ENCODE peak calls at places on chromosomes 1 and 21, in six cellular contexts. One of them, this sample, is unnamed.

GRCh38 chr1:54543729-54544496 is 4.1 kb upstream of the ACOT11 start:
- DNase-seq in H1: no peak
- DNase-seq in GM12892: no peak
- DNase-seq in K562: no peak
- DNase-seq in HepG2: no peak
- DNase-seq in SK-N-SH: peak; percentile 78
- DNase-seq in this sample: no peak

GRCh38 chr1:104797982-104798381 is 1048.3 kb downstream of the AMY1C start:
- DNase-seq in H1: no peak
- DNase-seq in GM12892: no peak
- DNase-seq in K562: no peak
- DNase-seq in HepG2: no peak
- DNase-seq in SK-N-SH: no peak
- DNase-seq in this sample: no peak

GRCh38 chr1:145963218-145964019 is 956 bp downstream of the ANKRD34A start:
- DNase-seq in H1: no peak
- DNase-seq in GM12892: no peak
- DNase-seq in K562: no peak
- DNase-seq in HepG2: no peak
- DNase-seq in SK-N-SH: no peak
- DNase-seq in this sample: no peak

GRCh38 chr1:233543338-233544255 is 70.3 kb upstream of the KCNK1 start:
- DNase-seq in H1: no peak
- DNase-seq in GM12892: no peak
- DNase-seq in K562: peak; percentile 55
- DNase-seq in HepG2: peak; percentile 2
- DNase-seq in SK-N-SH: no peak
- DNase-seq in this sample: no peak

GRCh38 chr1:117171900-117172501 is 38.7 kb downstream of the VTCN1 start:
- DNase-seq in H1: no peak
- DNase-seq in GM12892: no peak
- DNase-seq in K562: no peak
- DNase-seq in HepG2: peak; percentile 67
- DNase-seq in SK-N-SH: no peak
- DNase-seq in this sample: no peak

GRCh38 chr1:160127865-160128523 is 12.4 kb downstream of the ATP1A2 start:
- DNase-seq in H1: no peak
- DNase-seq in GM12892: no peak
- DNase-seq in K562: no peak
- DNase-seq in HepG2: peak; percentile 12
- DNase-seq in SK-N-SH: no peak
- DNase-seq in this sample: no peak

GRCh38 chr1:201157949-201158348 is 3.7 kb upstream of the TMEM9 start:
- DNase-seq in H1: no peak
- DNase-seq in GM12892: no peak
- DNase-seq in K562: no peak
- DNase-seq in HepG2: no peak
- DNase-seq in SK-N-SH: no peak
- DNase-seq in this sample: no peak

GRCh38 chr1:173052681-173053196 is 2.0 kb upstream of the TNFSF18 start:
- DNase-seq in H1: no peak
- DNase-seq in GM12892: no peak
- DNase-seq in K562: no peak
- DNase-seq in HepG2: no peak
- DNase-seq in SK-N-SH: no peak
- DNase-seq in this sample: no peak

GRCh38 chr1:178344513-178345077 is 152.2 kb downstream of the CLEC20A start:
- DNase-seq in H1: no peak
- DNase-seq in GM12892: no peak
- DNase-seq in K562: no peak
- DNase-seq in HepG2: peak; percentile 36
- DNase-seq in SK-N-SH: peak; percentile 8
- DNase-seq in this sample: no peak

GRCh38 chr1:26158271-26159112 is at the start of gene FAM110D:
- DNase-seq in H1: no peak
- DNase-seq in GM12892: no peak
- DNase-seq in K562: no peak
- DNase-seq in HepG2: no peak
- DNase-seq in SK-N-SH: no peak
- DNase-seq in this sample: no peak

GRCh38 chr1:8200317-8201115 is 117.4 kb upstream of the SLC45A1 start:
- DNase-seq in H1: no peak
- DNase-seq in GM12892: no peak
- DNase-seq in K562: no peak
- DNase-seq in HepG2: peak; percentile 80
- DNase-seq in SK-N-SH: no peak
- DNase-seq in this sample: no peak

GRCh38 chr1:5979536-5980313 is 12.5 kb downstream of the NPHP4 start:
- DNase-seq in H1: no peak
- DNase-seq in GM12892: no peak
- DNase-seq in K562: no peak
- DNase-seq in HepG2: no peak
- DNase-seq in SK-N-SH: no peak
- DNase-seq in this sample: no peak

GRCh38 chr21:32256873-32257620 is 21.8 kb downstream of the MIS18A start:
- DNase-seq in H1: no peak
- DNase-seq in GM12892: no peak
- DNase-seq in K562: no peak
- DNase-seq in HepG2: no peak
- DNase-seq in SK-N-SH: peak; percentile 85
- DNase-seq in this sample: no peak

GRCh38 chr21:46477765-46478164 is 19.1 kb downstream of the DIP2A start:
- DNase-seq in H1: no peak
- DNase-seq in GM12892: no peak
- DNase-seq in K562: no peak
- DNase-seq in HepG2: no peak
- DNase-seq in SK-N-SH: no peak
- DNase-seq in this sample: no peak

GRCh38 chr1:19405761-19406481 is 79.4 kb downstream of the CAPZB start:
- DNase-seq in H1: no peak
- DNase-seq in GM12892: no peak
- DNase-seq in K562: no peak
- DNase-seq in HepG2: no peak
- DNase-seq in SK-N-SH: peak; percentile 72
- DNase-seq in this sample: no peak

GRCh38 chr1:157040802-157041201 is 4.7 kb downstream of the ARHGEF11 start:
- DNase-seq in H1: no peak
- DNase-seq in GM12892: no peak
- DNase-seq in K562: no peak
- DNase-seq in HepG2: no peak
- DNase-seq in SK-N-SH: no peak
- DNase-seq in this sample: no peak

GRCh38 chr1:219420913-219421312 is 192.0 kb downstream of the ZC3H11B start:
- DNase-seq in H1: no peak
- DNase-seq in GM12892: no peak
- DNase-seq in K562: no peak
- DNase-seq in HepG2: no peak
- DNase-seq in SK-N-SH: no peak
- DNase-seq in this sample: no peak

GRCh38 chr1:99969260-99969728 is 502 bp upstream of the SLC35A3 start:
- DNase-seq in H1: no peak
- DNase-seq in GM12892: no peak
- DNase-seq in K562: peak; percentile 16
- DNase-seq in HepG2: no peak
- DNase-seq in SK-N-SH: no peak
- DNase-seq in this sample: peak; percentile 9

GRCh38 chr1:159866066-159866465 is 3.6 kb upstream of the VSIG8 start:
- DNase-seq in H1: no peak
- DNase-seq in GM12892: no peak
- DNase-seq in K562: no peak
- DNase-seq in HepG2: no peak
- DNase-seq in SK-N-SH: no peak
- DNase-seq in this sample: no peak

GRCh38 chr1:205733438-205734175 is 16.4 kb downstream of the NUCKS1 start:
- DNase-seq in H1: no peak
- DNase-seq in GM12892: no peak
- DNase-seq in K562: no peak
- DNase-seq in HepG2: no peak
- DNase-seq in SK-N-SH: no peak
- DNase-seq in this sample: no peak

GRCh38 chr1:221157026-221157761 is 278.0 kb downstream of the HLX start:
- DNase-seq in H1: no peak
- DNase-seq in GM12892: no peak
- DNase-seq in K562: no peak
- DNase-seq in HepG2: no peak
- DNase-seq in SK-N-SH: no peak
- DNase-seq in this sample: no peak

GRCh38 chr21:28953247-28953646 is 39.4 kb downstream of the LTN1 start:
- DNase-seq in H1: no peak
- DNase-seq in GM12892: no peak
- DNase-seq in K562: no peak
- DNase-seq in HepG2: no peak
- DNase-seq in SK-N-SH: no peak
- DNase-seq in this sample: no peak

GRCh38 chr1:232404227-232404626 is 225.7 kb downstream of the SIPA1L2 start:
- DNase-seq in H1: no peak
- DNase-seq in GM12892: no peak
- DNase-seq in K562: no peak
- DNase-seq in HepG2: no peak
- DNase-seq in SK-N-SH: no peak
- DNase-seq in this sample: no peak

GRCh38 chr1:152942161-152942560 is 4.8 kb upstream of the SPRR5 start:
- DNase-seq in H1: no peak
- DNase-seq in GM12892: no peak
- DNase-seq in K562: no peak
- DNase-seq in HepG2: no peak
- DNase-seq in SK-N-SH: no peak
- DNase-seq in this sample: no peak

GRCh38 chr1:108016451-108016920 is 51.5 kb upstream of the VAV3 start:
- DNase-seq in H1: no peak
- DNase-seq in GM12892: no peak
- DNase-seq in K562: peak; percentile 57
- DNase-seq in HepG2: no peak
- DNase-seq in SK-N-SH: peak; percentile 38
- DNase-seq in this sample: no peak

GRCh38 chr1:77832889-77833288 is 53.4 kb downstream of the MIGA1 start:
- DNase-seq in H1: no peak
- DNase-seq in GM12892: no peak
- DNase-seq in K562: no peak
- DNase-seq in HepG2: no peak
- DNase-seq in SK-N-SH: no peak
- DNase-seq in this sample: no peak

GRCh38 chr1:77833521-77834100 is 54.2 kb downstream of the MIGA1 start:
- DNase-seq in H1: no peak
- DNase-seq in GM12892: no peak
- DNase-seq in K562: no peak
- DNase-seq in HepG2: no peak
- DNase-seq in SK-N-SH: no peak
- DNase-seq in this sample: no peak

GRCh38 chr1:77831566-77831965 is 52.1 kb downstream of the MIGA1 start:
- DNase-seq in H1: no peak
- DNase-seq in GM12892: no peak
- DNase-seq in K562: no peak
- DNase-seq in HepG2: no peak
- DNase-seq in SK-N-SH: no peak
- DNase-seq in this sample: no peak

GRCh38 chr1:77831976-77832695 is 52.7 kb downstream of the MIGA1 start:
- DNase-seq in H1: no peak
- DNase-seq in GM12892: no peak
- DNase-seq in K562: no peak
- DNase-seq in HepG2: no peak
- DNase-seq in SK-N-SH: no peak
- DNase-seq in this sample: no peak

GRCh38 chr1:77834771-77835334 is 53.6 kb upstream of the NEXN start:
- DNase-seq in H1: no peak
- DNase-seq in GM12892: no peak
- DNase-seq in K562: no peak
- DNase-seq in HepG2: no peak
- DNase-seq in SK-N-SH: no peak
- DNase-seq in this sample: no peak
- TF ChIP-seq POLR2AphosphoS5 in H1: no peak
- TF ChIP-seq POLR2AphosphoS5 in GM12892: no peak
- TF ChIP-seq POLR2AphosphoS5 in K562: no peak
- TF ChIP-seq POLR2AphosphoS5 in HepG2: no peak
- TF ChIP-seq POLR2AphosphoS5 in SK-N-SH: peak; percentile 34
- TF ChIP-seq POLR2AphosphoS5 in this sample: no peak

GRCh38 chr1:2986549-2987305 is 34.5 kb upstream of the ACTRT2 start:
- DNase-seq in H1: no peak
- DNase-seq in GM12892: no peak
- DNase-seq in K562: no peak
- DNase-seq in HepG2: no peak
- DNase-seq in SK-N-SH: no peak
- DNase-seq in this sample: no peak
- TF ChIP-seq TAF1 in H1: no peak
- TF ChIP-seq TAF1 in GM12892: no peak
- TF ChIP-seq TAF1 in K562: no peak
- TF ChIP-seq TAF1 in HepG2: no peak
- TF ChIP-seq TAF1 in SK-N-SH: no peak
- TF ChIP-seq TAF1 in this sample: no peak

GRCh38 chr21:14526816-14527689 is 19.1 kb downstream of the SAMSN1 start:
- DNase-seq in H1: no peak
- DNase-seq in GM12892: no peak
- DNase-seq in K562: no peak
- DNase-seq in HepG2: no peak
- DNase-seq in SK-N-SH: no peak
- DNase-seq in this sample: no peak

GRCh38 chr21:14527690-14528652 is 18.1 kb downstream of the SAMSN1 start:
- DNase-seq in H1: no peak
- DNase-seq in GM12892: no peak
- DNase-seq in K562: no peak
- DNase-seq in HepG2: no peak
- DNase-seq in SK-N-SH: no peak
- DNase-seq in this sample: no peak

GRCh38 chr21:14530574-14530973 is 15.5 kb downstream of the SAMSN1 start:
- DNase-seq in H1: no peak
- DNase-seq in GM12892: no peak
- DNase-seq in K562: no peak
- DNase-seq in HepG2: no peak
- DNase-seq in SK-N-SH: no peak
- DNase-seq in this sample: no peak

GRCh38 chr21:14526199-14526598 is 19.9 kb downstream of the SAMSN1 start:
- DNase-seq in H1: no peak
- DNase-seq in GM12892: no peak
- DNase-seq in K562: no peak
- DNase-seq in HepG2: no peak
- DNase-seq in SK-N-SH: no peak
- DNase-seq in this sample: no peak

GRCh38 chr21:14528815-14529214 is 17.3 kb downstream of the SAMSN1 start:
- DNase-seq in H1: no peak
- DNase-seq in GM12892: no peak
- DNase-seq in K562: no peak
- DNase-seq in HepG2: no peak
- DNase-seq in SK-N-SH: no peak
- DNase-seq in this sample: no peak
- TF ChIP-seq POLR2AphosphoS5 in H1: no peak
- TF ChIP-seq POLR2AphosphoS5 in GM12892: no peak
- TF ChIP-seq POLR2AphosphoS5 in K562: no peak
- TF ChIP-seq POLR2AphosphoS5 in HepG2: no peak
- TF ChIP-seq POLR2AphosphoS5 in SK-N-SH: no peak
- TF ChIP-seq POLR2AphosphoS5 in this sample: no peak

GRCh38 chr1:223479718-223480425 is 86.7 kb downstream of the CCDC185 start:
- DNase-seq in H1: no peak
- DNase-seq in GM12892: no peak
- DNase-seq in K562: no peak
- DNase-seq in HepG2: no peak
- DNase-seq in SK-N-SH: no peak
- DNase-seq in this sample: no peak
- TF ChIP-seq TAF1 in H1: no peak
- TF ChIP-seq TAF1 in GM12892: no peak
- TF ChIP-seq TAF1 in K562: no peak
- TF ChIP-seq TAF1 in HepG2: no peak
- TF ChIP-seq TAF1 in SK-N-SH: no peak
- TF ChIP-seq TAF1 in this sample: no peak

This sample was measured in GM12891.